ENCODE peak calls at places on chromosomes 11 and 22, in six cellular contexts. X is IMR-90, D is H1, J is trophoblast cell, G is H9, I is neuronal stem cell. Y is an unnamed sample.

GRCh38 chr11:130527648-130528300 is 79.3 kb downstream of the ADAMTS15 start:
- DNase-seq in D (no peak), J (peak; percentile 8), X (peak; percentile 60), I (no peak), G (no peak), Y (peak; percentile 62)

GRCh38 chr11:2686360-2687222 is 13.2 kb downstream of the KCNQ1OT1 start:
- DNase-seq in D (no peak), I (no peak), J (no peak), G (no peak), X (no peak), Y (no peak)

GRCh38 chr11:2525941-2526807 is 81.4 kb downstream of the KCNQ1 start:
- DNase-seq in G (peak; percentile 18), X (no peak), J (no peak), I (no peak), D (no peak), Y (no peak)

GRCh38 chr11:119795231-119795630 is 66.2 kb upstream of the NECTIN1 start:
- DNase-seq in G (no peak), J (peak; percentile 20), D (no peak), I (no peak), X (peak; percentile 77), Y (peak; percentile 62)

GRCh38 chr11:839280-839623 is 3.1 kb downstream of the POLR2L start:
- DNase-seq in X (no peak), D (no peak), J (no peak), I (no peak), G (no peak), Y (no peak)

GRCh38 chr11:68200639-68201038 is 12.5 kb downstream of the KMT5B start:
- DNase-seq in D (no peak), X (peak; percentile 81), J (no peak), I (no peak), G (no peak), Y (peak; percentile 21)

GRCh38 chr22:24964441-24964840 is 11.9 kb downstream of the KIAA1671 start:
- DNase-seq in G (no peak), I (no peak), X (no peak), J (peak; percentile 87), D (no peak), Y (no peak)

GRCh38 chr11:125348704-125349635 is 147.1 kb downstream of the FEZ1 start:
- DNase-seq in I (no peak), X (peak; percentile 19), J (peak; percentile 60), D (peak; percentile 96), G (peak; percentile 79), Y (peak; percentile 71)

GRCh38 chr11:77381749-77382693 is 80.5 kb upstream of the GDPD4 start:
- DNase-seq in D (no peak), I (no peak), X (peak; percentile 79), G (no peak), J (no peak), Y (no peak)

GRCh38 chr11:22539851-22540376 is 85.7 kb downstream of the FANCF start:
- DNase-seq in I (peak; percentile 4), D (no peak), G (no peak), X (peak; percentile 28), J (peak; percentile 48), Y (peak; percentile 32)

GRCh38 chr11:7292902-7293301 is 41.2 kb downstream of the SYT9 start:
- DNase-seq in I (no peak), G (no peak), X (no peak), D (no peak), J (no peak), Y (no peak)

GRCh38 chr22:37242395-37242918 is 1.6 kb downstream of the RAC2 start:
- DNase-seq in X (peak; percentile 38), I (no peak), D (no peak), G (no peak), J (peak; percentile 41), Y (peak; percentile 71)

GRCh38 chr11:210122-210802 is 2.8 kb downstream of the RIC8A start:
- DNase-seq in G (no peak), D (no peak), I (no peak), X (peak; percentile 88), J (peak; percentile 60), Y (peak; percentile 94)

GRCh38 chr11:85752890-85753581 is 57.9 kb downstream of the SYTL2 start:
- DNase-seq in J (peak; percentile 32), X (no peak), I (no peak), G (no peak), D (no peak), Y (no peak)

GRCh38 chr11:75475767-75476650 is 43.0 kb upstream of the KLHL35 start:
- DNase-seq in I (no peak), G (no peak), X (peak; percentile 60), D (no peak), J (no peak), Y (no peak)

GRCh38 chr22:33884829-33885228 is 35.4 kb downstream of the LARGE1 start:
- DNase-seq in I (no peak), J (no peak), G (no peak), X (no peak), D (no peak), Y (no peak)

GRCh38 chr11:67024966-67025365 is 2.0 kb downstream of the SYT12 start:
- DNase-seq in J (no peak), I (no peak), D (no peak), G (no peak), X (no peak), Y (no peak)

GRCh38 chr11:120224872-120225371 is 14.1 kb downstream of the OAF start:
- DNase-seq in I (no peak), G (no peak), D (no peak), X (no peak), J (no peak), Y (no peak)

DNA sequence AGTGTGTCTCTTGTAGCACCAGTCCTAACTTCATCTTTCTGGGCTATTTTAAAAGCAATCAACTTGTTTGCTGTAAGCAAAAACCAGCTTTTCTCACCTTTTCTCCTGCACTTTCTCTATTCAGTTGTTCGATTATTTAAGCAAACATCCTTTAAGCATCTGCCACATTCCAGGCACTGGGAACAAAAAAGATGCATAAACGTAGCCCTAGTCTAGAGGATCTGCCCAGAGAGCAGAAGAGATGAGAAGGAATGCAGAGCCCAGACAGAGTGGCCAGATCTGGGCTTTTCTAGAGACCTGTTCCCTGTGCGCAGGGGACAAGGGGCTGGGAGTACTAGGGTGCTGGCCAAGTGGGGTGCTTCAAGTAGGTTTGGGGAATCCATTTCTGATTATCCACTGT is 8.4 kb downstream of the APLNR start:
- DNase-seq in X (no peak), J (no peak), I (no peak), D (no peak), G (no peak), Y (peak; percentile 64)
- H2AK5ac ChIP-seq in X (no peak overlapping the region), J (no peak overlapping the region), I (no peak overlapping the region), D (no peak overlapping the region), G (no peak overlapping the region), Y (no peak overlapping the region)

GRCh38 chr22:38296372-38296771 is 20.9 kb downstream of the CSNK1E start:
- DNase-seq in J (no peak), X (no peak), G (no peak), D (no peak), I (no peak), Y (no peak)

GRCh38 chr22:38300197-38300945 is 16.9 kb downstream of the CSNK1E start:
- DNase-seq in D (no peak), I (no peak), G (no peak), X (no peak), J (peak; percentile 90), Y (no peak)

GRCh38 chr22:38299758-38300157 is 17.5 kb downstream of the CSNK1E start:
- DNase-seq in G (no peak), D (no peak), I (no peak), J (peak; percentile 42), X (no peak), Y (no peak)

GRCh38 chr22:38298312-38299000 is 18.8 kb downstream of the CSNK1E start:
- DNase-seq in J (peak; percentile 99), I (no peak), D (no peak), X (peak; percentile 88), G (peak; percentile 74), Y (peak; percentile 96)

DNA sequence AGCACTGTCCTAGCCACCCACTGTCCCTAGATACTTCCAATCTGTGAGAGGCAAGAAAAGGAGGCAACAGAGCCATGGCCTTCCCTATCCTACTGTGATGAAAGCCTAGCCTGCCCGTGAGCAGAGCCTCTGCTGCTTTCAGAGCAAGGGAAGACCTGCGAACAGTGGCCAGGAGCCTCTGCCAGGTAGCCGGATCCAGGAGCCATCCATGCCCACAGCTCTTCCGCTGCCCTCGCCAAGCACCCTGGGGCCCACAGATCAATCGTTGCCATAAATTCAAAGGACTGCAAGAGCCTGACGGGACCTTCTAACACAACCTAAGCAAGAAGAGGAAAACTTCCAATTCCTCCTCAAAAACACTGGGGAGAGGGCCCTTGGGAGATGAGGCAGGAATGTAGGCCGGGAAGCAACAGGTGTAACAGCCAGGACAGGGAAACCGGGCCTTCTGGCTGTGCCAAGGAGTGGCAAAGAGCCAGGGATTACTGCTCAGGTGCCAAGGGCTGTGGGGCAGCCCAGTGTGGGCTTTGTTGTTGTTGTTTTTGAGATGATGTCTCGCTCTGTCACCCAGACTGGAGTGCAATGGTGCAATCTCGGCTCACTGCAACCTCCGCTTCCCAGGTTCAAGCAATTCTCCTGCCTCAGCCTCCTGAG is 18.1 kb downstream of the CSNK1E start:
- DNase-seq in I (no peak), J (peak; percentile 21), D (no peak), G (no peak), X (no peak), Y (no peak)
- H3K4me2 ChIP-seq in I (no peak overlapping the region), J (no peak overlapping the region), D (no peak overlapping the region), G (no peak overlapping the region), X (no peak overlapping the region), Y (no peak overlapping the region)

DNA sequence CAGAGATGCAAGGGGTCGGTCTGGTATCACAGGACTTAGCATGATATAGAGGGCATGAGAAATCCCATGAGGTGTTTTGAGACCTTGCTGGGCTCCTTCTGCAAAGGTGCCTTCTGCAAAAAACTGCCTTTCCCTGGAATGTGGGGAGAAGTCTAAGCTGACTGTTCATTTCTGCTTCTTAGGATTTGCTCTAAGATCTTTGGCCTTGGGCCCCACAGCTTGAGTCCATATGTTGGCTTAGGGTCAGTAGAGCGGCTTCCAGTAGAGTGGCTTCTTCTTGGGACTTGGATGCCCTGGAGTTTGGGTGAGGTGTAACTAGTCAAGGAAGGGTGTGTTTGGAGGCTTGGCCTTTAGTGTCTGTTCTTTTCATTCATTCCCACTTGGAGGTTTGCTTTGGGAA is 37.0 kb downstream of the AMPD3 start:
- DNase-seq in I (no peak), J (no peak), G (no peak), D (no peak), X (no peak), Y (no peak)
- H2AK5ac ChIP-seq in I (no peak overlapping the region), J (no peak overlapping the region), G (no peak overlapping the region), D (no peak overlapping the region), X (peak overlapping the region; percentile 37), Y (no peak overlapping the region)

DNA sequence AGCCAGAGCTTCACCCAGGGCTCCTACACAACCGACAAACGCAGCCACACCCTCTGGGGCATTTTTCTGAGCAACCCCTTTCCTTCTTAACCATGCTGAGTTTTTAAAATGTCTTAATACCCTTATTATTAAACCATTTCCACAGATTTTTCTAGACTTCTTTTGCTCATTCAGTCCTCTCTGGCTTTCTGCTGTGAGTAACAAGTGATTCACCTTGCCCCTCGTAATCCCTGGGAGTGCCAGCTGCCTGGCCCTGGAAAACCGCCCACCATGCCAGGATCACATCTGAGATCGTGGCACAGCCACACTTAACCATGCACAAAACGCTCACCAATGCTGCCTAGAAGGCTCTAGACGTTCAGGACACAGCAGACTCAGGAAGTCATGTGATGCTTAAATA is 25.4 kb downstream of the YPEL1 start:
- DNase-seq in D (no peak), X (peak; percentile 31), I (no peak), J (no peak), G (no peak), Y (no peak)
- H3K4me2 ChIP-seq in D (no peak overlapping the region), X (no peak overlapping the region), I (no peak overlapping the region), J (no peak overlapping the region), G (no peak overlapping the region), Y (no peak overlapping the region)

GRCh38 chr22:27241430-27242110 is 560.0 kb downstream of the MN1 start:
- DNase-seq in D (no peak), G (no peak), X (no peak), J (no peak), I (no peak), Y (no peak)
- H2AK5ac ChIP-seq in D (no peak overlapping the region), G (no peak overlapping the region), X (no peak overlapping the region), J (no peak overlapping the region), I (peak overlapping the region; percentile 26), Y (no peak overlapping the region)

GRCh38 chr11:46286789-46287188 is 9.3 kb downstream of the CREB3L1 start:
- DNase-seq in D (no peak), J (no peak), G (no peak), X (no peak), I (no peak), Y (no peak)
- H3K4me2 ChIP-seq in D (no peak overlapping the region), J (no peak overlapping the region), G (no peak overlapping the region), X (no peak overlapping the region), I (no peak overlapping the region), Y (no peak overlapping the region)

Y was measured in mesendoderm.